ENCODE peak calls at places on chromosome 7, in four cellular contexts. One of them, this sample, is unnamed.

GRCh38 chr7:43249808-43250145 is 137.3 kb downstream of the HECW1 start:
- DNase-seq in GM12878: no peak
- DNase-seq in SK-N-SH: no peak
- DNase-seq in K562: no peak
- DNase-seq in this sample: no peak

GRCh38 chr7:78141533-78142281 is 343.1 kb downstream of the PHTF2 start:
- DNase-seq in K562: no peak
- DNase-seq in GM12878: no peak
- DNase-seq in SK-N-SH: no peak
- DNase-seq in this sample: no peak

GRCh38 chr7:47435889-47436312 is 146.0 kb downstream of the TNS3 start:
- DNase-seq in SK-N-SH: peak
- DNase-seq in K562: peak
- DNase-seq in GM12878: no peak
- DNase-seq in this sample: peak

GRCh38 chr7:102473271-102473991 is 5.3 kb downstream of the POLR2J start:
- DNase-seq in GM12878: no peak
- DNase-seq in K562: no peak
- DNase-seq in SK-N-SH: no peak
- DNase-seq in this sample: no peak

GRCh38 chr7:27747969-27748368 is 8.0 kb downstream of the TAX1BP1 start:
- DNase-seq in K562: no peak
- DNase-seq in SK-N-SH: no peak
- DNase-seq in GM12878: no peak
- DNase-seq in this sample: no peak

GRCh38 chr7:127619681-127620405 is 1.9 kb upstream of the PAX4 start:
- DNase-seq in SK-N-SH: peak
- DNase-seq in GM12878: no peak
- DNase-seq in K562: peak
- DNase-seq in this sample: no peak

GRCh38 chr7:24500599-24501451 is 72.4 kb upstream of the PALS2 start:
- DNase-seq in SK-N-SH: no peak
- DNase-seq in GM12878: no peak
- DNase-seq in K562: no peak
- DNase-seq in this sample: no peak

GRCh38 chr7:79876769-79877362 is 257.8 kb upstream of the GNAI1 start:
- DNase-seq in K562: no peak
- DNase-seq in GM12878: no peak
- DNase-seq in SK-N-SH: no peak
- DNase-seq in this sample: no peak

GRCh38 chr7:76318488-76319353 is 16.2 kb downstream of the HSPB1 start:
- DNase-seq in GM12878: peak
- DNase-seq in SK-N-SH: peak
- DNase-seq in K562: peak
- DNase-seq in this sample: peak

GRCh38 chr7:90595341-90595800 is 750 bp upstream of the CDK14 start:
- DNase-seq in SK-N-SH: no peak
- DNase-seq in K562: no peak
- DNase-seq in GM12878: no peak
- DNase-seq in this sample: no peak

GRCh38 chr7:71470948-71471347 is 339.0 kb downstream of the GALNT17 start:
- DNase-seq in K562: no peak
- DNase-seq in GM12878: no peak
- DNase-seq in SK-N-SH: no peak
- DNase-seq in this sample: no peak

GRCh38 chr7:106064836-106065559 is 47.1 kb downstream of the SYPL1 start:
- DNase-seq in K562: peak
- DNase-seq in GM12878: no peak
- DNase-seq in SK-N-SH: peak
- DNase-seq in this sample: no peak

GRCh38 chr7:117427258-117427701 is at the start of gene ASZ1:
- DNase-seq in K562: peak
- DNase-seq in GM12878: no peak
- DNase-seq in SK-N-SH: peak
- DNase-seq in this sample: no peak

GRCh38 chr7:140752533-140752932 is 56.0 kb downstream of the NDUFB2 start:
- DNase-seq in SK-N-SH: no peak
- DNase-seq in GM12878: no peak
- DNase-seq in K562: no peak
- DNase-seq in this sample: peak

GRCh38 chr7:151987748-151988529 is 31.7 kb downstream of the GALNTL5 start:
- DNase-seq in SK-N-SH: no peak
- DNase-seq in GM12878: no peak
- DNase-seq in K562: no peak
- DNase-seq in this sample: no peak

GRCh38 chr7:66267249-66267648 is 62.1 kb downstream of the TPST1 start:
- DNase-seq in SK-N-SH: no peak
- DNase-seq in GM12878: no peak
- DNase-seq in K562: no peak
- DNase-seq in this sample: no peak

GRCh38 chr7:66696774-66697191 is 43.8 kb upstream of the RABGEF1 start:
- DNase-seq in SK-N-SH: peak
- DNase-seq in K562: peak
- DNase-seq in GM12878: no peak
- DNase-seq in this sample: no peak

GRCh38 chr7:99557940-99558305 is 519 bp upstream of the ZNF655 start:
- DNase-seq in K562: no peak
- DNase-seq in GM12878: no peak
- DNase-seq in SK-N-SH: no peak
- DNase-seq in this sample: no peak

GRCh38 chr7:35704261-35704660 is 9.3 kb upstream of the HERPUD2 start:
- DNase-seq in SK-N-SH: no peak
- DNase-seq in K562: no peak
- DNase-seq in GM12878: no peak
- DNase-seq in this sample: no peak

DNA sequence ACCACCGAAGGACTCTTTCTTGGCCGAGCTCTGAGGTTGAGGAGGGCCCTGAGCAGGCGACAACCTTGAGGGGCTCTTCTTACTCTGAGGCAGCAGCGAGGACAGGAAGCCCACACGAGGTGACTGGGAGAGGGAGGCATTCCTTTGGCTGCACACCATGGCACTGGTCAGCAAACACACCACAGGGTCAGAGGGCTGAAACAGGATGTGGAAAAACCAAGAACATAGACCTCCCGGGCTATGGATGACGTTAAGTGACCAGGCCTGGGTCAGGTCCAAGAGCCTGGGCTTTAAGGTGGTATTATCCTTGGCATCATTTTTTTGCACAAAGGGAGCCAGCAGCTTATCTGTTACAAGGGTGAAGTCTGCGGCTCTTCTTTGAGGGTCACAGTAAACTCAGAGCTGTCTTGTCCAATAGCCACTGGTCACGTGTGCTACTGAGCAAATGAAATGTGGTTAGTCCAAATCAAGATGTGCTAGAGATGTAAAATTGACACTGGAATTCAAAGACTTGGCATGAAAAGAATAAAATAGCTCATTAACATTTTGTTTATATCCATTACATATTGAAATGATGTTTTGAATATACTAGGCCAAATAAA is 7.0 kb downstream of the WDR91 start:
- DNase-seq in K562: no peak
- DNase-seq in SK-N-SH: no peak
- DNase-seq in GM12878: no peak
- DNase-seq in this sample: no peak
- TF ChIP-seq GABPA in K562: no peak
- TF ChIP-seq GABPA in SK-N-SH: no peak
- TF ChIP-seq GABPA in GM12878: no peak
- TF ChIP-seq GABPA in this sample: no peak

DNA sequence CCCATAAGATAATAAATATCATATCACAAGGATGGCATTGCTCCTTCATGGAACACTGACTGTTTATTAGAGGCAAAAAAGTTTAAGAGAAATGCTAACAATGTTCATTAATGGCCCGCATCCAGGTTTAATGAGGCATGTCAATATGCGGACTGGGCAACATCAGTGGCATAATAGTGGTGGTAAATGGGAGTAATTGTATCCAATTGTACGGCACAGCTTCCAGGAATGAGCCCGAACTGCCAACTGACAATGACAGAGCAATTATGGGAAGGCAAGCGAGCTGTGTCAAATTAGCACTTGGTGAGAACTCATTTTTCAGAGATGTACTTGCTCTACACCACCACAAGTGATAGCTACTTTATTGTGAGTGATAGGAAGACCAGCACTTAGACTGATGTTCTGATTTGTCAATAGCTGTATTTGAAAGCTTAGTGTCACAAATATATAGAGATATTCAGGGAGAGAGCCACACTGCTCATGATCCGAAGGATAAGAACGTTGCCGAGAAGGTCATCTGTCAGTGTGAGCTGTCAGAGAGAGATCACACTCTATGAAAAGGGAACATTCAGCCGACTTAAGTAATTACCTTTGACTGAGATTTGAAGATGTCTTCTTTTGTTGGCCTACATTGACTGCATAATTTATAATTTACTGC is 322.8 kb downstream of the TFEC start:
- DNase-seq in K562: no peak
- DNase-seq in SK-N-SH: no peak
- DNase-seq in GM12878: no peak
- DNase-seq in this sample: no peak
- TF ChIP-seq GABPA in K562: no peak
- TF ChIP-seq GABPA in SK-N-SH: no peak
- TF ChIP-seq GABPA in GM12878: no peak
- TF ChIP-seq GABPA in this sample: no peak

DNA sequence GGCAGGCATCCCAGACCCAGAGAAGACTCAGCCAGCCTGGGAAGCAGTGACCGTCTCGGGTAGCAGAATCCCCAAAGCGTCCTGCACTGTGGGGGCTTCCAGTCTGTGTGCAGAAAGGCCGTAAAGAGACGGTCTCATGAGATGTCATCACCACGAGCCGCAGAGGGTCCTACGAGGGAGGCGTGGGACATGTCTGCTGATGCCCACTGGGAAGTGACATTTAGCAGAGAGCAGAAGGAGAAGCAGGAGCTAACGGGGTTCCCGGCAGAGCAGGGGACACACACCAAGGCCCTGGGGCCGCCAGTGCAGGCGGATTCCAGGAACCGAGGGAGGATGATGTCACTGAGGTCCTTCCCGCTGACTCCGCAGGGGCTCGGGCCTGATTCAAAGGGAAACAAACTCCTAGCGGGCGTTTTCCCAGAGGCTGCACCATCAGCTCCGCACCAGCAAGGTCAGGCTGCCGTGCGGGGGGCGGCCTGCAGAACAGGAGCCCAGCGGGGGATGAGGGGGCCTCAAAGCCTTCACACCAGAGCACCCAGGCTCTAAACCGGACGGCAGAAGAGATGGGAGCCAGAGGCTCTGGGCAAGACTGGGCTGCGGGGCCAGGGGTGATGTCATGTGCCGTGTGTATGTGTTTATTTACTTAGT is 85.4 kb upstream of the PDGFA start:
- DNase-seq in SK-N-SH: no peak
- DNase-seq in K562: peak
- DNase-seq in GM12878: no peak
- DNase-seq in this sample: no peak
- TF ChIP-seq GABPA in SK-N-SH: no peak
- TF ChIP-seq GABPA in K562: no peak
- TF ChIP-seq GABPA in GM12878: no peak
- TF ChIP-seq GABPA in this sample: no peak

GRCh38 chr7:134254311-134254710 is 62.4 kb downstream of the SLC35B4 start:
- DNase-seq in GM12878: no peak
- DNase-seq in SK-N-SH: no peak
- DNase-seq in K562: no peak
- DNase-seq in this sample: no peak
- TF ChIP-seq GABPA in GM12878: no peak
- TF ChIP-seq GABPA in SK-N-SH: no peak
- TF ChIP-seq GABPA in K562: no peak
- TF ChIP-seq GABPA in this sample: no peak

This sample was measured in HL-60.